ENCODE peak calls at places on chromosomes 1 and 21, in four cellular contexts. One of them, this sample, is unnamed.

GRCh38 chr21:32940079-32941014 is 85.4 kb upstream of the OLIG2 start:
- DNase-seq in colonic mucosa: peak
- DNase-seq in ELR: peak
- DNase-seq in lower leg skin: no peak
- DNase-seq in this sample: peak

GRCh38 chr1:12454406-12455391 is 163.3 kb downstream of the DHRS3 start:
- DNase-seq in colonic mucosa: no peak
- DNase-seq in ELR: peak
- DNase-seq in lower leg skin: peak
- DNase-seq in this sample: peak

GRCh38 chr1:201769966-201770365 is 59.0 kb upstream of the IPO9 start:
- DNase-seq in colonic mucosa: no peak
- DNase-seq in ELR: no peak
- DNase-seq in lower leg skin: peak
- DNase-seq in this sample: no peak

GRCh38 chr1:15508700-15509487 is 15.1 kb downstream of the CASP9 start:
- DNase-seq in colonic mucosa: no peak
- DNase-seq in ELR: no peak
- DNase-seq in lower leg skin: no peak
- DNase-seq in this sample: no peak

GRCh38 chr1:21052034-21052433 is 124.7 kb downstream of the EIF4G3 start:
- DNase-seq in colonic mucosa: no peak
- DNase-seq in ELR: no peak
- DNase-seq in lower leg skin: no peak
- DNase-seq in this sample: no peak

GRCh38 chr1:76158126-76158525 is 83.6 kb downstream of the ST6GALNAC3 start:
- DNase-seq in colonic mucosa: no peak
- DNase-seq in ELR: no peak
- DNase-seq in lower leg skin: no peak
- DNase-seq in this sample: no peak

GRCh38 chr1:59310527-59310926 is 13.6 kb downstream of the FGGY start:
- DNase-seq in colonic mucosa: no peak
- DNase-seq in ELR: no peak
- DNase-seq in lower leg skin: no peak
- DNase-seq in this sample: no peak

GRCh38 chr1:52633291-52633754 is 355 bp downstream of the SHISAL2A start:
- DNase-seq in colonic mucosa: no peak
- DNase-seq in ELR: no peak
- DNase-seq in lower leg skin: no peak
- DNase-seq in this sample: no peak

GRCh38 chr1:200454425-200454824 is 44.6 kb upstream of the ZNF281 start:
- DNase-seq in colonic mucosa: no peak
- DNase-seq in ELR: no peak
- DNase-seq in lower leg skin: no peak
- DNase-seq in this sample: no peak